ENCODE peak calls at places on chromosomes 12 and 14, in seven cellular contexts. D, W, F, Z, Q, E and K are unnamed samples.

GRCh38 chr14:102197317-102197850 is 57.7 kb downstream of the WDR20 start:
- DNase-seq in W (peak), Z (no peak), E (no peak), F (no peak), Q (no peak), D (no peak), K (no peak)

GRCh38 chr12:109736552-109737108 is 23.0 kb downstream of the FAM222A start:
- DNase-seq in Z (peak), E (no peak), W (peak), F (no peak), Q (no peak), D (peak), K (no peak)

GRCh38 chr14:93304771-93305170 is 28.1 kb downstream of the BTBD7 start:
- DNase-seq in W (peak), Q (no peak), D (no peak), F (no peak), Z (peak), E (no peak), K (no peak)

GRCh38 chr12:104358353-104359003 is 54.9 kb downstream of the EID3 start:
- DNase-seq in Q (no peak), E (peak), Z (peak), F (peak), W (peak), D (peak), K (peak)

GRCh38 chr14:97458302-97459137 is 661.3 kb downstream of the VRK1 start:
- DNase-seq in W (peak), E (peak), Q (no peak), F (peak), D (peak), Z (no peak), K (no peak)

GRCh38 chr12:19284658-19285057 is 154.6 kb upstream of the AEBP2 start:
- DNase-seq in W (no peak), Z (no peak), F (no peak), D (no peak), Q (no peak), E (no peak), K (no peak)

GRCh38 chr12:46744256-46744655 is 81.5 kb downstream of the SLC38A4 start:
- DNase-seq in D (no peak), Z (no peak), W (no peak), F (no peak), E (no peak), Q (no peak), K (no peak)

GRCh38 chr12:51871126-51871525 is 16.8 kb upstream of the ANKRD33 start:
- DNase-seq in E (no peak), F (no peak), Z (no peak), W (no peak), Q (no peak), D (no peak), K (peak)

GRCh38 chr12:53652366-53652765 is 23.5 kb downstream of the ATP5MC2 start:
- DNase-seq in W (no peak), Q (no peak), F (no peak), E (no peak), Z (peak), D (no peak), K (no peak)

GRCh38 chr14:76329951-76330350 is 46.0 kb upstream of the ESRRB start:
- DNase-seq in F (no peak), Z (no peak), D (no peak), E (no peak), Q (no peak), W (no peak), K (no peak)

GRCh38 chr14:61514006-61514830 is 181.1 kb upstream of the HIF1A start:
- DNase-seq in F (no peak), D (no peak), E (no peak), Q (no peak), Z (no peak), W (no peak), K (no peak)

GRCh38 chr12:123696209-123696608 is 15.9 kb upstream of the ATP6V0A2 start:
- DNase-seq in W (no peak), E (no peak), F (no peak), Z (no peak), D (no peak), Q (no peak), K (no peak)

GRCh38 chr12:111297703-111298426 is 71.0 kb downstream of the PHETA1 start:
- DNase-seq in F (no peak), Z (no peak), Q (no peak), D (no peak), W (no peak), E (no peak), K (no peak)

GRCh38 chr12:53145383-53145782 is 35.1 kb upstream of the ZNF740 start:
- DNase-seq in F (no peak), Z (no peak), E (no peak), W (peak), Q (no peak), D (no peak), K (no peak)

GRCh38 chr14:75003250-75004027 is 718 bp downstream of the EIF2B2 start:
- DNase-seq in Q (no peak), F (no peak), D (peak), W (peak), E (no peak), Z (peak), K (no peak)

GRCh38 chr12:10454531-10454930 is 1.4 kb upstream of the KLRC1 start:
- DNase-seq in W (no peak), E (no peak), D (no peak), Z (peak), Q (no peak), F (no peak), K (no peak)

GRCh38 chr12:14959463-14959862 is 1.9 kb downstream of the ARHGDIB start:
- DNase-seq in W (no peak), F (no peak), E (no peak), D (no peak), Q (no peak), Z (no peak), K (no peak)

GRCh38 chr14:34971381-34971780 is 11.4 kb upstream of the SRP54 start:
- DNase-seq in Q (no peak), D (no peak), W (no peak), F (no peak), Z (no peak), E (no peak), K (no peak)

GRCh38 chr14:81221579-81222102 is 882 bp upstream of the GTF2A1 start:
- DNase-seq in Z (peak), D (no peak), W (no peak), E (no peak), Q (no peak), F (no peak), K (no peak)

GRCh38 chr12:92649511-92650227 is 53.1 kb upstream of the PLEKHG7 start:
- DNase-seq in Q (peak), Z (peak), F (peak), E (peak), D (peak), W (peak), K (no peak)

GRCh38 chr12:8819676-8819980 is 2.8 kb upstream of the A2ML1 start:
- DNase-seq in W (no peak), F (no peak), Q (no peak), E (no peak), D (no peak), Z (no peak), K (no peak)

GRCh38 chr14:90105756-90106155 is 44.0 kb downstream of the KCNK13 start:
- DNase-seq in F (no peak), E (no peak), W (no peak), Z (no peak), D (no peak), Q (no peak), K (no peak)

GRCh38 chr12:101691697-101692096 is 5.7 kb upstream of the CHPT1 start:
- DNase-seq in W (peak), Q (no peak), E (no peak), F (no peak), Z (no peak), D (no peak), K (no peak)

GRCh38 chr14:56145965-56146364 is 27.8 kb downstream of the PELI2 start:
- DNase-seq in F (no peak), Z (no peak), Q (no peak), E (no peak), D (peak), W (no peak), K (no peak)

GRCh38 chr14:53509227-53509822 is 356.2 kb upstream of the DDHD1 start:
- DNase-seq in D (no peak), F (no peak), W (no peak), Q (no peak), Z (no peak), E (no peak), K (no peak)

GRCh38 chr12:32419520-32419960 is 20.2 kb downstream of the FGD4 start:
- DNase-seq in Z (no peak), Q (no peak), E (no peak), W (no peak), D (no peak), F (no peak), K (peak)

GRCh38 chr14:103220134-103220981 is 97.1 kb downstream of the TNFAIP2 start:
- DNase-seq in Z (no peak), W (peak), D (no peak), F (no peak), Q (no peak), E (no peak), K (no peak)

GRCh38 chr14:103089386-103090335 is 4.9 kb upstream of the EXOC3L4 start:
- DNase-seq in W (no peak), Z (no peak), F (no peak), D (no peak), E (no peak), Q (no peak), K (no peak)

GRCh38 chr12:99529966-99530365 is 117.6 kb upstream of the GARIN6 start:
- DNase-seq in W (no peak), D (no peak), F (no peak), Q (no peak), E (no peak), Z (peak), K (no peak)

GRCh38 chr12:64608901-64609542 is 1.3 kb upstream of the RASSF3 start:
- DNase-seq in D (peak), Z (peak), E (no peak), Q (no peak), F (peak), W (peak), K (no peak)

GRCh38 chr12:103205906-103206305 is 248.4 kb downstream of the ASCL1 start:
- DNase-seq in Q (no peak), E (no peak), W (no peak), F (no peak), Z (no peak), D (no peak), K (no peak)

GRCh38 chr12:98126637-98127335 is 388.6 kb upstream of the TMPO start:
- DNase-seq in Z (no peak), E (no peak), W (peak), D (no peak), F (no peak), Q (no peak), K (no peak)